ENCODE peak calls at places on chromosomes 13 and 19, in six cellular contexts. One of them, this sample, is unnamed.

GRCh38 chr13:52158629-52159158 is 703 bp downstream of the NEK3 start:
- DNase-seq in T-cell: no peak
- DNase-seq in astrocyte of the spinal cord: peak
- DNase-seq in heart right ventricle: peak
- DNase-seq in T-helper 1 cell: no peak
- DNase-seq in glutamatergic neuron: no peak
- DNase-seq in this sample: peak

GRCh38 chr19:54209748-54210494 is 9.3 kb downstream of the RPS9 start:
- DNase-seq in T-cell: no peak
- DNase-seq in astrocyte of the spinal cord: peak
- DNase-seq in heart right ventricle: peak
- DNase-seq in T-helper 1 cell: no peak
- DNase-seq in glutamatergic neuron: no peak
- DNase-seq in this sample: peak

GRCh38 chr19:19628499-19629134 is 597 bp upstream of the LPAR2 start:
- DNase-seq in T-cell: no peak
- DNase-seq in astrocyte of the spinal cord: peak
- DNase-seq in heart right ventricle: no peak
- DNase-seq in T-helper 1 cell: peak
- DNase-seq in glutamatergic neuron: peak
- DNase-seq in this sample: peak

GRCh38 chr13:83987394-83987793 is 105.1 kb upstream of the SLITRK1 start:
- DNase-seq in T-cell: no peak
- DNase-seq in astrocyte of the spinal cord: no peak
- DNase-seq in heart right ventricle: no peak
- DNase-seq in T-helper 1 cell: no peak
- DNase-seq in glutamatergic neuron: no peak
- DNase-seq in this sample: no peak

GRCh38 chr13:20495087-20496023 is 30.3 kb downstream of the CRYL1 start:
- DNase-seq in T-cell: peak
- DNase-seq in astrocyte of the spinal cord: peak
- DNase-seq in heart right ventricle: peak
- DNase-seq in T-helper 1 cell: peak
- DNase-seq in glutamatergic neuron: peak
- DNase-seq in this sample: peak

GRCh38 chr19:29532097-29532496 is 6.3 kb downstream of the VSTM2B start:
- DNase-seq in T-cell: no peak
- DNase-seq in astrocyte of the spinal cord: no peak
- DNase-seq in heart right ventricle: no peak
- DNase-seq in T-helper 1 cell: no peak
- DNase-seq in glutamatergic neuron: peak
- DNase-seq in this sample: no peak

GRCh38 chr13:101382701-101383100 is 33.6 kb downstream of the NALCN start:
- DNase-seq in T-cell: no peak
- DNase-seq in astrocyte of the spinal cord: no peak
- DNase-seq in heart right ventricle: no peak
- DNase-seq in T-helper 1 cell: no peak
- DNase-seq in glutamatergic neuron: no peak
- DNase-seq in this sample: no peak

GRCh38 chr19:33125929-33126388 is 6.0 kb upstream of the WDR88 start:
- DNase-seq in T-cell: peak
- DNase-seq in astrocyte of the spinal cord: peak
- DNase-seq in heart right ventricle: peak
- DNase-seq in T-helper 1 cell: peak
- DNase-seq in glutamatergic neuron: peak
- DNase-seq in this sample: peak

GRCh38 chr13:66853559-66853958 is 376.6 kb downstream of the PCDH9 start:
- DNase-seq in T-cell: no peak
- DNase-seq in astrocyte of the spinal cord: no peak
- DNase-seq in heart right ventricle: no peak
- DNase-seq in T-helper 1 cell: no peak
- DNase-seq in glutamatergic neuron: no peak
- DNase-seq in this sample: no peak